ENCODE peak calls at places on chromosomes 16 and 17, in five cellular contexts. X is ovary, E is fibroblast of villous mesenchyme, H is fibroblast of lung, B is tibial nerve. R is an unnamed sample.

GRCh38 chr17:74478369-74479100 is 12.1 kb downstream of the CD300A start:
- DNase-seq in X (no peak), E (no peak), H (no peak), B (peak; percentile 8), R (no peak)

GRCh38 chr17:83201206-83202001 is 122.0 kb downstream of the METRNL start:
- DNase-seq in X (no peak), E (no peak), H (no peak), B (peak; percentile 4), R (no peak)

GRCh38 chr16:15523939-15524338 is 89.6 kb downstream of the BMERB1 start:
- DNase-seq in X (no peak), E (no peak), H (no peak), B (no peak), R (no peak)

GRCh38 chr17:38740806-38741205 is 7.3 kb downstream of the PCGF2 start:
- DNase-seq in X (no peak), E (no peak), H (no peak), B (no peak), R (no peak)

GRCh38 chr16:3182608-3183444 is 5.2 kb upstream of the OR1F1 start:
- DNase-seq in X (no peak), E (peak; percentile 39), H (peak; percentile 44), B (no peak), R (peak; percentile 46)

GRCh38 chr16:58127033-58127556 is 2.1 kb downstream of the CFAP20 start:
- DNase-seq in X (no peak), E (peak; percentile 60), H (peak; percentile 68), B (peak; percentile 41), R (peak; percentile 39)

GRCh38 chr16:8565498-8565897 is 24.8 kb downstream of the TMEM114 start:
- DNase-seq in X (no peak), E (no peak), H (no peak), B (no peak), R (no peak)

GRCh38 chr17:7380321-7380720 is 568 bp upstream of the TNK1 start:
- DNase-seq in X (peak; percentile 67), E (peak; percentile 16), H (peak; percentile 37), B (peak; percentile 26), R (peak; percentile 74)

GRCh38 chr16:15879255-15879804 is 9.1 kb downstream of the CEP20 start:
- DNase-seq in X (no peak), E (peak; percentile 85), H (peak; percentile 96), B (no peak), R (peak; percentile 95)

GRCh38 chr17:46152423-46152822 is 40.8 kb downstream of the KANSL1 start:
- DNase-seq in X (no peak), E (no peak), H (no peak), B (no peak), R (no peak)

GRCh38 chr17:64978138-64978537 is 58.9 kb upstream of the LRRC37A3 start:
- DNase-seq in X (no peak), E (no peak), H (no peak), B (no peak), R (no peak)

GRCh38 chr16:14300631-14301149 is 229.6 kb downstream of the MRTFB start:
- DNase-seq in X (peak; percentile 78), E (peak; percentile 87), H (peak; percentile 88), B (peak; percentile 77), R (peak; percentile 87)

GRCh38 chr16:4052801-4053662 is 63.2 kb downstream of the ADCY9 start:
- DNase-seq in X (peak; percentile 47), E (peak; percentile 87), H (peak; percentile 74), B (peak; percentile 67), R (peak; percentile 24)

GRCh38 chr16:91484-91883 is 13.5 kb downstream of the MPG start:
- DNase-seq in X (peak; percentile 43), E (no peak), H (peak; percentile 68), B (no peak), R (peak; percentile 52)

GRCh38 chr16:77849640-77850258 is 61.4 kb downstream of the VAT1L start:
- DNase-seq in X (no peak), E (no peak), H (no peak), B (no peak), R (no peak)

GRCh38 chr17:17876959-17877547 is 40.3 kb upstream of the SREBF1 start:
- DNase-seq in X (peak; percentile 56), E (peak; percentile 33), H (peak; percentile 71), B (peak; percentile 30), R (peak; percentile 79)

GRCh38 chr17:48629411-48629759 is 3.2 kb upstream of the HOXB9 start:
- DNase-seq in X (no peak), E (no peak), H (no peak), B (no peak), R (no peak)

GRCh38 chr16:71230122-71230845 is at the start of gene HYDIN:
- DNase-seq in X (peak; percentile 26), E (peak; percentile 36), H (peak; percentile 37), B (no peak), R (peak; percentile 4)

GRCh38 chr16:89921699-89922476 is 1.3 kb upstream of the TUBB3 start:
- DNase-seq in X (peak; percentile 67), E (peak; percentile 95), H (peak; percentile 93), B (no peak), R (peak; percentile 92)

GRCh38 chr17:48052956-48053757 is 5.0 kb downstream of the NFE2L1 start:
- DNase-seq in X (peak; percentile 72), E (peak; percentile 75), H (peak; percentile 47), B (peak; percentile 80), R (no peak)

GRCh38 chr16:28834873-28835863 is 11.0 kb downstream of the TUFM start:
- DNase-seq in X (no peak), E (no peak), H (no peak), B (no peak), R (no peak)

GRCh38 chr17:296382-296781 is 56.2 kb downstream of the RPH3AL start:
- DNase-seq in X (peak; percentile 9), E (no peak), H (no peak), B (no peak), R (no peak)

GRCh38 chr17:1480747-1481465 is 11.6 kb downstream of the MYO1C start:
- DNase-seq in X (no peak), E (no peak), H (peak; percentile 69), B (no peak), R (peak; percentile 77)

GRCh38 chr16:48047273-48047672 is 108.5 kb downstream of the ABCC12 start:
- DNase-seq in X (no peak), E (no peak), H (no peak), B (no peak), R (no peak)

GRCh38 chr16:5175263-5175662 is 77.7 kb upstream of the EEF2KMT start:
- DNase-seq in X (no peak), E (no peak), H (no peak), B (no peak), R (no peak)

GRCh38 chr17:75093543-75094158 is 5.9 kb downstream of the SLC16A5 start:
- DNase-seq in X (peak; percentile 47), E (no peak), H (no peak), B (no peak), R (no peak)

GRCh38 chr17:1557355-1558095 is 5.1 kb downstream of the PITPNA start:
- DNase-seq in X (no peak), E (peak; percentile 86), H (peak; percentile 25), B (no peak), R (peak; percentile 86)

GRCh38 chr17:11901901-11902300 is 95.4 kb downstream of the ZNF18 start:
- DNase-seq in X (no peak), E (no peak), H (no peak), B (no peak), R (no peak)

GRCh38 chr17:83031321-83031945 is 48.0 kb upstream of the METRNL start:
- DNase-seq in X (no peak), E (no peak), H (no peak), B (no peak), R (no peak)

GRCh38 chr17:33200116-33200515 is 93.0 kb downstream of the ASIC2 start:
- DNase-seq in X (no peak), E (peak; percentile 54), H (peak; percentile 25), B (no peak), R (no peak)

GRCh38 chr17:3985800-3986199 is 21.6 kb upstream of the ATP2A3 start:
- DNase-seq in X (no peak), E (no peak), H (no peak), B (no peak), R (no peak)

GRCh38 chr16:87723224-87723619 is 42.6 kb downstream of the KLHDC4 start:
- DNase-seq in X (peak; percentile 44), E (peak; percentile 88), H (peak; percentile 88), B (peak; percentile 66), R (peak; percentile 2)

GRCh38 chr17:75750661-75751423 is 14.2 kb downstream of the GALK1 start:
- DNase-seq in X (no peak), E (no peak), H (no peak), B (no peak), R (no peak)

GRCh38 chr16:65005696-65006095 is 116.2 kb downstream of the CDH11 start:
- DNase-seq in X (no peak), E (peak; percentile 27), H (no peak), B (no peak), R (no peak)

GRCh38 chr16:12377497-12377896 is 401.0 kb downstream of the SNX29 start:
- DNase-seq in X (no peak), E (no peak), H (no peak), B (no peak), R (no peak)

GRCh38 chr17:21814776-21815175 is 122.5 kb downstream of the KCNJ18 start:
- DNase-seq in X (no peak), E (no peak), H (no peak), B (no peak), R (no peak)

GRCh38 chr17:76584427-76585047 is 1.1 kb downstream of the ST6GALNAC2 start:
- DNase-seq in X (no peak), E (no peak), H (no peak), B (no peak), R (no peak)

GRCh38 chr17:39791296-39791992 is 53.7 kb downstream of the GRB7 start:
- DNase-seq in X (no peak), E (no peak), H (no peak), B (no peak), R (no peak)

GRCh38 chr16:50045412-50045811 is 20.4 kb upstream of the HEATR3 start:
- DNase-seq in X (no peak), E (no peak), H (no peak), B (no peak), R (no peak)

GRCh38 chr17:35119370-35120185 is at the start of gene RAD51D:
- DNase-seq in X (peak; percentile 78), E (peak; percentile 61), H (peak; percentile 60), B (peak; percentile 58), R (peak; percentile 59)

GRCh38 chr16:60331168-60331567 is 1597.1 kb upstream of the GOT2 start:
- DNase-seq in X (no peak), E (no peak), H (no peak), B (no peak), R (no peak)
- H3K4me3 ChIP-seq in X (no peak overlapping the region), E (no peak overlapping the region), H (no peak overlapping the region), B (no peak overlapping the region), R (no peak overlapping the region)

GRCh38 chr16:56743840-56744239 is 13.9 kb downstream of the NUP93 start:
- DNase-seq in X (no peak), E (peak; percentile 54), H (peak; percentile 48), B (no peak), R (peak; percentile 40)
- TF ChIP-seq CTCF in X (no peak), E (no peak), H (peak; percentile 0), B (no peak), R (no peak)

GRCh38 chr17:28755486-28755885 is 11.7 kb downstream of the TRAF4 start:
- DNase-seq in X (no peak), E (peak; percentile 40), H (peak; percentile 56), B (no peak), R (no peak)
- H3K4me3 ChIP-seq in X (no peak overlapping the region), E (no peak overlapping the region), H (no peak overlapping the region), B (no peak overlapping the region), R (no peak overlapping the region)

GRCh38 chr17:57236686-57237299 is 19.5 kb upstream of the MSI2 start:
- DNase-seq in X (no peak), E (no peak), H (no peak), B (no peak), R (no peak)
- TF ChIP-seq CTCF in X (no peak), E (no peak), H (no peak), B (no peak), R (no peak)

GRCh38 chr16:85004587-85005205 is 6.6 kb downstream of the ZDHHC7 start:
- DNase-seq in X (no peak), E (peak; percentile 88), H (peak; percentile 90), B (no peak), R (peak; percentile 92)
- H3K4me3 ChIP-seq in X (no peak overlapping the region), E (no peak overlapping the region), H (no peak overlapping the region), B (no peak overlapping the region), R (peak overlapping the region; percentile 25)